ENCODE peak calls at places on chromosomes 5 and 9, in four cellular contexts. Z is GM23248, U is SK-N-SH, G is HCT116. L is an unnamed sample.

GRCh38 chr5:180340856-180341255 is 12.3 kb downstream of the GFPT2 start:
- DNase-seq in U (no peak), G (no peak), Z (peak), L (no peak)

GRCh38 chr5:136901-137300 is 44.9 kb downstream of the PLEKHG4B start:
- DNase-seq in Z (peak), U (no peak), G (no peak), L (no peak)

GRCh38 chr9:99807276-99807852 is 14.3 kb upstream of the NR4A3 start:
- DNase-seq in Z (peak), G (no peak), U (peak), L (peak)

GRCh38 chr9:11064853-11065252 is 452.1 kb upstream of the PTPRD start:
- DNase-seq in Z (no peak), U (peak), G (no peak), L (no peak)

GRCh38 chr5:76104027-76104426 is 20.8 kb downstream of the SV2C start:
- DNase-seq in Z (peak), U (no peak), G (no peak), L (peak)

GRCh38 chr9:135268981-135269380 is 181.5 kb downstream of the OLFM1 start:
- DNase-seq in U (no peak), G (no peak), Z (no peak), L (no peak)

GRCh38 chr9:134598884-134599245 is 42.7 kb upstream of the COL5A1 start:
- DNase-seq in Z (peak), U (no peak), G (no peak), L (no peak)

GRCh38 chr5:2095011-2095410 is 212.3 kb upstream of the IRX4 start:
- DNase-seq in Z (no peak), G (no peak), U (no peak), L (no peak)

GRCh38 chr5:178113141-178113787 is at the start of gene N4BP3:
- DNase-seq in G (peak), Z (peak), U (peak), L (peak)

GRCh38 chr5:135376961-135377621 is 21.9 kb downstream of the MACROH2A1 start:
- DNase-seq in G (no peak), U (peak), Z (no peak), L (no peak)

GRCh38 chr9:84670106-84670800 is 724 bp downstream of the NTRK2 start:
- DNase-seq in G (no peak), Z (peak), U (peak), L (no peak)

GRCh38 chr5:68420476-68421344 is 205.2 kb downstream of the PIK3R1 start:
- DNase-seq in G (no peak), Z (no peak), U (peak), L (no peak)

GRCh38 chr5:175092691-175093090 is 351.3 kb downstream of the DRD1 start:
- DNase-seq in Z (no peak), U (no peak), G (no peak), L (no peak)

GRCh38 chr9:109250311-109250741 is 70.5 kb downstream of the EPB41L4B start:
- DNase-seq in U (no peak), Z (no peak), G (no peak), L (no peak)

GRCh38 chr9:109250771-109251079 is 70.1 kb downstream of the EPB41L4B start:
- DNase-seq in Z (no peak), U (no peak), G (no peak), L (no peak)

GRCh38 chr9:109251776-109252106 is 69.1 kb downstream of the EPB41L4B start:
- DNase-seq in Z (no peak), U (no peak), G (no peak), L (no peak)

GRCh38 chr9:109252291-109252690 is 68.6 kb downstream of the EPB41L4B start:
- DNase-seq in G (no peak), Z (no peak), U (no peak), L (no peak)

GRCh38 chr9:109251080-109251775 is 69.6 kb downstream of the EPB41L4B start:
- DNase-seq in U (no peak), G (no peak), Z (peak), L (no peak)
- H3K27ac ChIP-seq in U (no peak), G (no peak), Z (no peak), L (no peak)

GRCh38 chr5:10354048-10354872 is 765 bp downstream of the MARCHF6 start:
- DNase-seq in Z (peak), U (no peak), G (no peak), L (peak)
- TF ChIP-seq EZH2phosphoT487 in Z (no peak), U (no peak), G (no peak), L (no peak)

GRCh38 chr5:141613344-141613743 is 5.5 kb downstream of the DIAPH1 start:
- DNase-seq in U (no peak), G (no peak), Z (no peak), L (no peak)
- H3K27ac ChIP-seq in U (no peak), G (no peak), Z (no peak), L (no peak)

DNA sequence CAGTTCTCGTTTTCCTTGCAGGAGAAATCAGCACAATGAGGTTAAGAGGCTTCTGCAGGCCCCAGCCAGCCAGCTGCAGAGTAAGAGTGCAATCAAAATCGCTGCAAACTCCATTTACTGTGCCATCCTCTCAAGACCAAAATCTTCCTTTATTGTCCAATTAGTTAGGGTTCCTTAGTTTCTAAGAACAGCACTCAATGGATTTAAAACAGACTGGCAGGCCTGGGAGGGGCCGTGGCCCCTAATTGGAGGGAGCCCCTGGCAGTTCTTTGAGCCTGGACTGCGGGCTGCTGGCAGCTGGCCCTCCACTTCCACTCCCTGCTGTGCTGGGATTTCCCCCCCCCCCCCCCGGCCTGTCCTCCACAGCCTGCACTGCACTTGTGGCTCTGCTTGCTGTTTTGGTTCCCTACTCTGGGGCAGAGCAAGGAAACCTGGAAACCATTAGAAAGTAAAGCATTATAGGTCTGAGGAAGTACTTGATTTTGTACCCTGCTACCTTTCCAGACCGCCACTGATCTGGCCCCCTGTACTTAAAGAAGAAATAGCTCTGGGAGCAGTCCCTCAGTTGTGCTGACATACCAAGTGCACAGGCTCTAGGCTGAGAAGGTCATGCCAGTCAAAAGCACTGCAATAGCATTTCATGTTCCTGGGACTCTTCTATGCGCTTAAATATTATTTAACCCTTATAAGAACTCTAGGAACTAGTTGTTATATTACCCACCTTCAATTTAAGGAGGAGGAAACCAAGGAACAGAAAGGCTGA is 129.0 kb downstream of the APBA1 start:
- DNase-seq in G (no peak), U (peak), Z (peak), L (no peak)
- TF ChIP-seq EZH2phosphoT487 in G (no peak), U (no peak), Z (no peak), L (no peak)

GRCh38 chr5:14157494-14157782 is 14.3 kb downstream of the TRIO start:
- DNase-seq in Z (no peak), G (no peak), U (no peak), L (no peak)
- H3K27ac ChIP-seq in Z (peak), G (peak), U (peak), L (no peak)

DNA sequence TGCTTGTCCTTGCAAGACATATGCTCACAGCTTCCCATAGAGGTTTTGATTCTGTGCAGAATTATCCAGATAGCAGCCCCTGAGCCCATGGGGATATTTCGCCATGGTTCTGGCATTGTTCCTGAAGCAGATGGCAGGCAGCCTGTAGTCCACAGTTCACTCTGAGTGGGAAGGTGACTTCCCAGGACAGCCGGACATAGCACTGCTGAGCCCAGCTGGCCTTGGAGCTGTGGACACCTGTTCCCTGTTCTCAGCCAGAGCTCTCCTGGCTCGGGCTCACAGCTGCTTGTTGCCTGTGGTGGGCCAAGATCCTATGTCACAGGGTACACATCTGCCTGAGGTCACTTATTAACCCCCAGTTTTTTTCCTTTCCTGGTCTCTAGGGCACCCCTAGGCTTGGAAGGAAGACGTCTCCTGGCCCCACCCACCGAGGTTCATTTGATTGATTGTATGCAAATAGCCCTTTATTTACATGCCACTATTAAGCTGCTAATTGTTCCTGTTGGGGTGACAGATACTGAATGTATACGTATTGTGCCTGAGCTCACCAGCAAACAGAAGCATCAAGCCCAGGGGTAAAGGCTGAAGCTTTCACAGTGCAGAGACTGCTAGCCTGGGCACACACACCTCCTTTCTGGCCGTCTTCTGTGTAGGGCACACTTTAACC is 96.6 kb upstream of the DMRT1 start:
- DNase-seq in Z (no peak), U (no peak), G (no peak), L (no peak)
- TF ChIP-seq EZH2phosphoT487 in Z (no peak), U (no peak), G (no peak), L (no peak)

GRCh38 chr9:5813837-5814236 is 19.1 kb downstream of the ERMP1 start:
- DNase-seq in U (no peak), G (no peak), Z (no peak), L (no peak)

GRCh38 chr9:5818424-5819142 is 14.3 kb downstream of the ERMP1 start:
- DNase-seq in G (no peak), Z (peak), U (no peak), L (no peak)

GRCh38 chr9:5815421-5815820 is 17.5 kb downstream of the ERMP1 start:
- DNase-seq in Z (no peak), U (no peak), G (no peak), L (no peak)

GRCh38 chr9:5820425-5820824 is 12.5 kb downstream of the ERMP1 start:
- DNase-seq in G (no peak), U (no peak), Z (no peak), L (no peak)

DNA sequence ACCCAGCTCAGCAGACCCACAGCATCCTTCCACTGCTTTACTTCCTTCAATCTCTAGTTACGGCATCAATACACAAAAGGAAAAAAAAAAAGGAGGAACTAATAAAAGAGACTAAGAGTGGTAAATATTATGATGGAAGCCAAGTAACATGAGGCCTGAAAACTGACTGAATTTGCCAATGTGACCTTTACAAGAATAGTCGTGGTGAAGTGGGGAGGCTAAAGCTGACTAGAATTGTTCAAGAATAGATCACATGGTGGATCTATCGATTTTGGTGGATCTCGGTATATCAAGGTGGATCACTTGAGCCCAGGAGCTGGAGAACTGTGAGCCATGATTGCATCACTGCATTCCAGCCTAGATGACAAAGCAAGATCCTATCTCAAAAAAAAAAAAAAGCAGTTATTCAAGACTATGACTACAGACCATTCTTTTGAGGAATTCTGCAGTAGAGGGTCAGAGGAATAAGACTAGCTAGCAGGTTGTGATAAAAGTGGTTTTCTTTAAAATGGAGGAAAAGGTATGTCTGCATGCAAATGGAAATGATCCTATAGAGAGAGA is 15.1 kb downstream of the ERMP1 start:
- DNase-seq in U (no peak), G (peak), Z (peak), L (no peak)
- H3K27ac ChIP-seq in U (no peak), G (peak), Z (peak), L (no peak)

GRCh38 chr5:119795768-119796167 is 166.4 kb downstream of the FAM170A start:
- DNase-seq in G (no peak), Z (peak), U (no peak), L (no peak)
- TF ChIP-seq EZH2phosphoT487 in G (no peak), Z (no peak), U (no peak), L (no peak)

GRCh38 chr9:26321935-26322334 is 570.7 kb downstream of the CAAP1 start:
- DNase-seq in G (no peak), U (no peak), Z (no peak), L (no peak)
- H3K27ac ChIP-seq in G (no peak), U (no peak), Z (no peak), L (no peak)

L was measured in OCI-LY7.